ENCODE peak calls at places on chromosomes 1 and 21, in five cellular contexts. F is H9, L is mesenchymal stem cell, Y is neuronal stem cell, W is H1. R is an unnamed sample.
A peak's percentile ranks its signal among the peaks of the same experiment; 100 is the strongest.

GRCh38 chr1:32197074-32197473 is 3.3 kb upstream of the CCDC28B start:
- DNase-seq in L (no peak), F (no peak), W (no peak), Y (no peak), R (no peak)

GRCh38 chr1:150159550-150159949 is 9.8 kb downstream of the PLEKHO1 start:
- DNase-seq in Y (no peak), L (no peak), W (no peak), F (no peak), R (no peak)

GRCh38 chr1:61007534-61008364 is 74.6 kb upstream of the NFIA start:
- DNase-seq in W (no peak), F (no peak), L (no peak), Y (peak; percentile 29), R (no peak)

GRCh38 chr1:20164694-20165202 is 21.1 kb upstream of the UBXN10 start:
- DNase-seq in L (no peak), W (no peak), F (no peak), Y (no peak), R (no peak)

GRCh38 chr1:50970927-50971582 is 1.0 kb downstream of the CDKN2C start:
- DNase-seq in L (peak; percentile 15), W (no peak), F (no peak), Y (no peak), R (no peak)

GRCh38 chr21:44297525-44298290 is 2.1 kb upstream of the PFKL start:
- DNase-seq in Y (peak; percentile 80), W (peak; percentile 87), L (peak; percentile 91), F (peak; percentile 89), R (peak; percentile 84)

GRCh38 chr1:207155018-207155417 is 51.0 kb downstream of the C4BPA start:
- DNase-seq in Y (no peak), L (no peak), F (no peak), W (no peak), R (no peak)

GRCh38 chr1:214296860-214297699 is 16.1 kb downstream of the SMYD2 start:
- DNase-seq in W (no peak), L (peak; percentile 77), Y (no peak), F (peak; percentile 50), R (peak; percentile 93)

GRCh38 chr1:184632415-184633175 is 122.1 kb downstream of the EDEM3 start:
- DNase-seq in L (no peak), Y (no peak), W (no peak), F (no peak), R (no peak)

GRCh38 chr1:64623750-64624445 is 121.0 kb upstream of the RAVER2 start:
- DNase-seq in L (peak; percentile 30), Y (no peak), W (no peak), F (no peak), R (no peak)

GRCh38 chr1:19156676-19157075 is 53.4 kb downstream of the UBR4 start:
- DNase-seq in W (no peak), F (no peak), Y (no peak), L (peak; percentile 16), R (peak; percentile 83)

GRCh38 chr1:40634901-40635655 is 30.4 kb downstream of the RIMS3 start:
- DNase-seq in W (no peak), F (no peak), L (no peak), Y (no peak), R (peak; percentile 44)

GRCh38 chr1:66938618-66939017 is 13.8 kb downstream of the MIER1 start:
- DNase-seq in L (no peak), F (no peak), Y (no peak), W (no peak), R (no peak)

GRCh38 chr1:119871881-119872280 is 24.4 kb downstream of the ADAM30 start:
- DNase-seq in F (no peak), Y (no peak), W (no peak), L (no peak), R (no peak)

GRCh38 chr1:10790155-10790707 is 6.2 kb downstream of the CASZ1 start:
- DNase-seq in Y (no peak), W (no peak), F (no peak), L (no peak), R (no peak)
- H2BK12ac ChIP-seq in Y (no peak overlapping the region), W (no peak overlapping the region), F (no peak overlapping the region), L (no peak overlapping the region), R (no peak overlapping the region)

DNA sequence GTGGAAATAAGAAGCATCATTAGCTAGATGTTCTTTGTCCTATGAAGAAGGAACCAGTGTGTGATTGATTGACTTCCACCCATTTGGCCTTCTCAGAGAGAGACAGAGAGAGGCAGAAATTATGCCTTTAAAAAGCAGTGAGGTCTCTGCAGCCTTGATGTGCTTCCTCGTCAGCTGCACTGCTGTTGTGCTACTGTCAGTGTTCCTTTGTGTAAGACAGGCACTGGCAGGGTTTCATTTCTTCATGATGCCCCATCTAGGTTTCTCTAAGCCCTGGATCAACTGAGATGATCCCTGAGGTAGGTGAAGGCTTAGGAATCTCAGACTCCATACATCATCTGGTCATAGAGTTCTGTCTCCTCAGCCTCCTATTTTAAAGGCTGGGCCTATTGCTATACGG is 34.9 kb downstream of the GPR3 start:
- DNase-seq in Y (no peak), F (no peak), L (no peak), W (no peak), R (no peak)
- H2AFZ ChIP-seq in Y (no peak overlapping the region), F (no peak overlapping the region), L (no peak overlapping the region), W (no peak overlapping the region), R (no peak overlapping the region)

DNA sequence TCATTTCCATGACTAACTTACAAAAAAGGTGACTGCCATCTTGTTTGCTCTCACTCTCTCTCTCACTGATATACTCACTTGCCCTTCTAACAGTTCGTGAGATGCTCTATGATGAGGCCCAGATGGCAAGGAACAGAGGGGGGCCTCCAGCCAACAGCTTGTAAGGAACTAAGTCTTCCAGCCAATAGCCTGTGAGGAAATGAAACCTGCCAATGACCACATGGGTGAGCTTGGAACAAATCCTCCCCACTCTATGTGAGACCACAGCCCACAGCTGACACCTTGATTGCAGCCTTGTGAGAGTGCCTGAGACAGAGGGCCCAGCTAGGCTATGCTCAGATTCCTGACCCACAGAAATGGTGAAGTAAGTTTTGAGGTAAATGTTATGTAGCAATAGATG is 153.7 kb downstream of the HHIPL2 start:
- DNase-seq in W (no peak), L (no peak), Y (no peak), F (no peak), R (no peak)
- H2BK12ac ChIP-seq in W (no peak overlapping the region), L (no peak overlapping the region), Y (no peak overlapping the region), F (no peak overlapping the region), R (no peak overlapping the region)

DNA sequence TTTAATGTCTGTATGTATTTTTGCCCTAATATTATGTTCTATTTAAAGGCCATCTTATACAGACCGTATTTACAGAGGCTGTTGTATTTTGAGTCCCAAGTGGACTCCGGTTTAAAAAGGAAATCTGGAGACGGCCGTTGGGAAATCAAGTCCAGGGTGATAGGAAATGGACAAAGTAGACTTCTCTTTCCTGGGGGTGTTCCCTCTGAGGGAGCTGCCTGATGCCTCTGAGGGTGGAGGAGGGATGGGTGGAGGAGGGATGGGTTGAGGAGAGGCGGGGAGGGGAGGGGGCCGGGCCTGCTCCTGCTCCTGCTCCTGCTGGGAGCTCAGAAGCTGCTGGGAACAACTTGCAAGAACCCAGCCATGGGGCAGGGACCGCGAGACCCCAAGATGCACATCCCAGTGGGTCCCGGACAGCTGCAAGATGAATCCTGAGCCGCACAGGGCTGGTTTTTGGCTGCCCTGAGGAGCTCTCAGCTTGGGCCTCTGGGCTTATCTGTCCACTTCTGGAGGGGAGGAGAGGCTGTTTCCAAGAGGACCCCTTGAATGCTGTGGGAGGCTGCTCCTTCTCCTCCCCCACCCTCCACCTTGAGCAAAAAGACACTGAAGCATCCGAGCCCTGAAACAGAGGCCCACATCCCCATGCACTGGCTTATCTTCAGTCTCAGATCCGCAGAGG is 12.0 kb upstream of the ACTL8 start:
- DNase-seq in F (no peak), L (no peak), W (no peak), Y (no peak), R (no peak)
- H2AFZ ChIP-seq in F (no peak overlapping the region), L (no peak overlapping the region), W (no peak overlapping the region), Y (no peak overlapping the region), R (no peak overlapping the region)

GRCh38 chr1:95668165-95668564 is 434.2 kb downstream of the RWDD3 start:
- DNase-seq in L (no peak), Y (no peak), W (no peak), F (no peak), R (no peak)

GRCh38 chr1:95671098-95671497 is 437.1 kb downstream of the RWDD3 start:
- DNase-seq in Y (no peak), F (no peak), L (no peak), W (no peak), R (no peak)
- H2BK12ac ChIP-seq in Y (no peak overlapping the region), F (no peak overlapping the region), L (no peak overlapping the region), W (no peak overlapping the region), R (no peak overlapping the region)

GRCh38 chr1:180256353-180257027 is 26.4 kb downstream of the LHX4 start:
- DNase-seq in F (no peak), Y (no peak), W (no peak), L (no peak), R (no peak)

GRCh38 chr1:180257461-180257860 is 27.4 kb downstream of the LHX4 start:
- DNase-seq in W (no peak), F (no peak), L (no peak), Y (no peak), R (no peak)

GRCh38 chr1:180258290-180258689 is 28.2 kb downstream of the LHX4 start:
- DNase-seq in Y (no peak), L (no peak), F (no peak), W (no peak), R (no peak)

GRCh38 chr1:180255538-180256352 is 25.7 kb downstream of the LHX4 start:
- DNase-seq in L (no peak), Y (no peak), F (no peak), W (no peak), R (no peak)

GRCh38 chr1:180257028-180257386 is 26.9 kb downstream of the LHX4 start:
- DNase-seq in L (no peak), W (no peak), Y (no peak), F (no peak), R (no peak)
- H2AFZ ChIP-seq in L (no peak overlapping the region), W (no peak overlapping the region), Y (no peak overlapping the region), F (no peak overlapping the region), R (no peak overlapping the region)

GRCh38 chr1:227316456-227316855 is 1.8 kb downstream of the CDC42BPA start:
- DNase-seq in Y (no peak), L (no peak), W (no peak), F (no peak), R (no peak)
- H2BK12ac ChIP-seq in Y (no peak overlapping the region), L (no peak overlapping the region), W (no peak overlapping the region), F (no peak overlapping the region), R (no peak overlapping the region)